ENCODE peak calls at places on chromosomes 16 and 17, in seven cellular contexts. O is OCI-LY7; M is Right ventricle myocardium superior; J is stimulated activated CD4-positive, alpha-beta T cell treated with anti-CD3 and anti-CD28 coated beads, Interleukin-12 subunit alpha, Interleukin-12 subunit beta, amount 100 ng/mL, for 48 hours; N is bronchial epithelial cell; W is hypothalamus; P is HT1080. C is an unnamed sample.

GRCh38 chr17:3475812-3476686 is at the start of gene ASPA:
- DNase-seq in O (no peak), M (no peak), J (no peak), N (peak; percentile 50), W (no peak), P (no peak), C (no peak)

GRCh38 chr16:15539197-15539596 is 103.8 kb downstream of the MARF1 start:
- DNase-seq in O (peak; percentile 15), M (no peak), J (no peak), N (no peak), W (no peak), P (no peak), C (no peak)

GRCh38 chr17:79657036-79657435 is 46.2 kb upstream of the RBFOX3 start:
- DNase-seq in O (no peak), M (no peak), J (no peak), N (no peak), W (no peak), P (no peak), C (no peak)

GRCh38 chr16:47511882-47512281 is 50.8 kb downstream of the PHKB start:
- DNase-seq in O (no peak), M (no peak), J (no peak), N (no peak), W (no peak), P (peak; percentile 20), C (no peak)

GRCh38 chr16:10181196-10182162 is 749 bp downstream of the GRIN2A start:
- DNase-seq in O (no peak), M (peak; percentile 69), J (peak; percentile 44), N (peak; percentile 20), W (peak; percentile 32), P (peak; percentile 51), C (peak; percentile 42)

GRCh38 chr17:282000-282911 is 70.4 kb downstream of the RPH3AL start:
- DNase-seq in O (no peak), M (no peak), J (no peak), N (no peak), W (no peak), P (no peak), C (no peak)

GRCh38 chr16:13021996-13022395 is 120.6 kb downstream of the SHISA9 start:
- DNase-seq in O (no peak), M (no peak), J (no peak), N (no peak), W (no peak), P (peak; percentile 79), C (no peak)

GRCh38 chr17:59476413-59476812 is 89.0 kb upstream of the DHX40 start:
- DNase-seq in O (no peak), M (no peak), J (no peak), N (no peak), W (no peak), P (no peak), C (no peak)

GRCh38 chr16:50025544-50025931 is 513 bp downstream of the CNEP1R1 start:
- DNase-seq in O (peak; percentile 36), M (no peak), J (peak; percentile 11), N (peak; percentile 23), W (no peak), P (peak; percentile 15), C (no peak)

GRCh38 chr16:51553910-51554309 is 402.8 kb upstream of the SALL1 start:
- DNase-seq in O (no peak), M (no peak), J (no peak), N (peak; percentile 69), W (no peak), P (no peak), C (no peak)

GRCh38 chr17:51372345-51373004 is 112.1 kb downstream of the UTP18 start:
- DNase-seq in O (peak; percentile 94), M (no peak), J (no peak), N (peak; percentile 64), W (no peak), P (peak; percentile 97), C (peak; percentile 48)

GRCh38 chr16:53053967-53054669 is 673 bp upstream of the CHD9 start:
- DNase-seq in O (peak; percentile 57), M (peak; percentile 78), J (no peak), N (no peak), W (no peak), P (no peak), C (no peak)

GRCh38 chr16:87552772-87553171 is 49.5 kb upstream of the JPH3 start:
- DNase-seq in O (no peak), M (no peak), J (no peak), N (peak; percentile 26), W (no peak), P (peak; percentile 44), C (no peak)

GRCh38 chr16:85227924-85228462 is 115.7 kb upstream of the CIBAR2 start:
- DNase-seq in O (no peak), M (no peak), J (no peak), N (peak; percentile 38), W (no peak), P (no peak), C (no peak)

GRCh38 chr16:709651-710499 is 4.3 kb upstream of the FBXL16 start:
- DNase-seq in O (no peak), M (no peak), J (no peak), N (peak; percentile 49), W (peak; percentile 65), P (peak; percentile 86), C (peak; percentile 54)